ENCODE peak calls at places on chromosomes 1 and 21, in four cellular contexts. One of them, this sample, is unnamed.

GRCh38 chr1:221620437-221621384 is 121.2 kb downstream of the DUSP10 start:
- DNase-seq in iris pigment epithelial cell: peak
- DNase-seq in esophagus squamous epithelium: no peak
- DNase-seq in cerebellar cortex: peak
- DNase-seq in this sample: no peak

GRCh38 chr1:71770121-71770520 is 512.2 kb downstream of the NEGR1 start:
- DNase-seq in esophagus squamous epithelium: no peak
- DNase-seq in cerebellar cortex: no peak
- DNase-seq in iris pigment epithelial cell: peak
- DNase-seq in this sample: no peak

GRCh38 chr1:247324204-247324787 is 7.4 kb downstream of the ZNF496 start:
- DNase-seq in cerebellar cortex: no peak
- DNase-seq in iris pigment epithelial cell: no peak
- DNase-seq in esophagus squamous epithelium: no peak
- DNase-seq in this sample: no peak

GRCh38 chr1:64745986-64746940 is 1.4 kb downstream of the RAVER2 start:
- DNase-seq in esophagus squamous epithelium: no peak
- DNase-seq in cerebellar cortex: peak
- DNase-seq in iris pigment epithelial cell: no peak
- DNase-seq in this sample: peak

GRCh38 chr1:44812822-44813543 is 4.7 kb downstream of the BTBD19 start:
- DNase-seq in iris pigment epithelial cell: no peak
- DNase-seq in esophagus squamous epithelium: no peak
- DNase-seq in cerebellar cortex: peak
- DNase-seq in this sample: peak

GRCh38 chr1:28199328-28200233 is 23.1 kb upstream of the PTAFR start:
- DNase-seq in cerebellar cortex: no peak
- DNase-seq in iris pigment epithelial cell: no peak
- DNase-seq in esophagus squamous epithelium: no peak
- DNase-seq in this sample: peak

GRCh38 chr1:222880586-222880985 is 65.7 kb downstream of the DISP1 start:
- DNase-seq in iris pigment epithelial cell: peak
- DNase-seq in esophagus squamous epithelium: no peak
- DNase-seq in cerebellar cortex: no peak
- DNase-seq in this sample: peak

GRCh38 chr1:178055779-178056471 is 38.0 kb upstream of the RASAL2 start:
- DNase-seq in cerebellar cortex: peak
- DNase-seq in iris pigment epithelial cell: peak
- DNase-seq in esophagus squamous epithelium: no peak
- DNase-seq in this sample: no peak

GRCh38 chr21:26717146-26717739 is 128.0 kb downstream of the ADAMTS1 start:
- DNase-seq in esophagus squamous epithelium: no peak
- DNase-seq in iris pigment epithelial cell: peak
- DNase-seq in cerebellar cortex: peak
- DNase-seq in this sample: no peak

GRCh38 chr1:222288056-222288455 is 259.8 kb downstream of the HHIPL2 start:
- DNase-seq in cerebellar cortex: no peak
- DNase-seq in iris pigment epithelial cell: no peak
- DNase-seq in esophagus squamous epithelium: no peak
- DNase-seq in this sample: no peak

GRCh38 chr1:50704126-50704525 is 255.9 kb downstream of the FAF1 start:
- DNase-seq in cerebellar cortex: peak
- DNase-seq in esophagus squamous epithelium: no peak
- DNase-seq in iris pigment epithelial cell: peak
- DNase-seq in this sample: peak

GRCh38 chr1:22031214-22031962 is 21.1 kb upstream of the CDC42 start:
- DNase-seq in esophagus squamous epithelium: no peak
- DNase-seq in iris pigment epithelial cell: no peak
- DNase-seq in cerebellar cortex: no peak
- DNase-seq in this sample: peak

GRCh38 chr1:17137441-17137840 is 18.2 kb upstream of the PADI2 start:
- DNase-seq in cerebellar cortex: no peak
- DNase-seq in esophagus squamous epithelium: no peak
- DNase-seq in iris pigment epithelial cell: no peak
- DNase-seq in this sample: no peak

GRCh38 chr21:38112219-38112789 is 144.5 kb upstream of the KCNJ15 start:
- DNase-seq in esophagus squamous epithelium: no peak
- DNase-seq in iris pigment epithelial cell: no peak
- DNase-seq in cerebellar cortex: no peak
- DNase-seq in this sample: no peak

GRCh38 chr1:75964760-75965408 is 32.7 kb upstream of the ASB17 start:
- DNase-seq in cerebellar cortex: no peak
- DNase-seq in esophagus squamous epithelium: no peak
- DNase-seq in iris pigment epithelial cell: peak
- DNase-seq in this sample: no peak

GRCh38 chr1:181139631-181140051 is 51.1 kb downstream of the IER5 start:
- DNase-seq in esophagus squamous epithelium: no peak
- DNase-seq in cerebellar cortex: no peak
- DNase-seq in iris pigment epithelial cell: peak
- DNase-seq in this sample: no peak

GRCh38 chr1:231039161-231040018 is 664 bp downstream of the FAM89A start:
- DNase-seq in esophagus squamous epithelium: no peak
- DNase-seq in cerebellar cortex: no peak
- DNase-seq in iris pigment epithelial cell: peak
- DNase-seq in this sample: peak

GRCh38 chr1:186476306-186477040 is 15.6 kb upstream of the PDC start:
- DNase-seq in esophagus squamous epithelium: no peak
- DNase-seq in iris pigment epithelial cell: peak
- DNase-seq in cerebellar cortex: no peak
- DNase-seq in this sample: no peak

GRCh38 chr1:204453141-204453772 is 41.3 kb downstream of the PIK3C2B start:
- DNase-seq in iris pigment epithelial cell: no peak
- DNase-seq in cerebellar cortex: no peak
- DNase-seq in esophagus squamous epithelium: no peak
- DNase-seq in this sample: peak

This sample was measured in activated CD8-positive, alpha-beta T cell treated with anti-CD3 and anti-CD28 coated beads for 36 hours.